ENCODE peak calls at places on chromosome 4, in five cellular contexts. F is glutamatergic neuron, I is NCI-H1436, B is kidney tubule cell, T is HL-60. L is an unnamed sample.

GRCh38 chr4:173501592-173502150 is 28.4 kb downstream of the HAND2 start:
- DNase-seq in F (no peak), I (no peak), B (no peak), T (no peak), L (no peak)

GRCh38 chr4:22071749-22072148 is 123.2 kb upstream of the KCNIP4 start:
- DNase-seq in F (no peak), I (no peak), B (peak), T (no peak), L (no peak)

GRCh38 chr4:101458914-101459313 is 111.6 kb upstream of the PPP3CA start:
- DNase-seq in F (no peak), I (no peak), B (no peak), T (no peak), L (no peak)

GRCh38 chr4:107863416-107863815 is 38.7 kb downstream of the SGMS2 start:
- DNase-seq in F (no peak), I (no peak), B (no peak), T (no peak), L (no peak)

GRCh38 chr4:10104991-10105276 is 11.7 kb downstream of the WDR1 start:
- DNase-seq in F (no peak), I (no peak), B (no peak), T (no peak), L (no peak)

GRCh38 chr4:8044244-8044643 is 104.6 kb upstream of the AFAP1 start:
- DNase-seq in F (no peak), I (no peak), B (no peak), T (no peak), L (no peak)

GRCh38 chr4:3360741-3361140 is 67.9 kb downstream of the RGS12 start:
- DNase-seq in F (no peak), I (no peak), B (peak), T (no peak), L (peak)

GRCh38 chr4:93183589-93183988 is 645.0 kb upstream of the ATOH1 start:
- DNase-seq in F (no peak), I (peak), B (no peak), T (no peak), L (no peak)

GRCh38 chr4:164571593-164572385 is 182.1 kb upstream of the SMIM31 start:
- DNase-seq in F (no peak), I (no peak), B (peak), T (no peak), L (no peak)

GRCh38 chr4:23999714-24000113 is 109.9 kb upstream of the PPARGC1A start:
- DNase-seq in F (no peak), I (no peak), B (peak), T (no peak), L (no peak)

GRCh38 chr4:40299126-40299525 is 36.0 kb upstream of the CHRNA9 start:
- DNase-seq in F (no peak), I (no peak), B (no peak), T (no peak), L (no peak)

GRCh38 chr4:86498560-86499166 is 95.5 kb upstream of the PTPN13 start:
- DNase-seq in F (no peak), I (peak), B (peak), T (peak), L (no peak)

GRCh38 chr4:102343964-102344519 is 1.2 kb downstream of the SLC39A8 start:
- DNase-seq in F (no peak), I (no peak), B (no peak), T (no peak), L (no peak)

GRCh38 chr4:148026022-148026421 is 294.1 kb downstream of the ARHGAP10 start:
- DNase-seq in F (no peak), I (no peak), B (peak), T (no peak), L (no peak)

GRCh38 chr4:1516261-1516660 is 110.0 kb upstream of the NKX1-1 start:
- DNase-seq in F (peak), I (no peak), B (no peak), T (no peak), L (no peak)

GRCh38 chr4:147513051-147513450 is 32.2 kb downstream of the EDNRA start:
- DNase-seq in F (no peak), I (no peak), B (no peak), T (no peak), L (no peak)

GRCh38 chr4:86981789-86982188 is 47.0 kb downstream of the AFF1 start:
- DNase-seq in F (no peak), I (no peak), B (no peak), T (no peak), L (no peak)

GRCh38 chr4:123785515-123785914 is 388.9 kb downstream of the SPRY1 start:
- DNase-seq in F (no peak), I (no peak), B (peak), T (no peak), L (no peak)

GRCh38 chr4:1305781-1306455 is 16.2 kb downstream of the MAEA start:
- DNase-seq in F (no peak), I (no peak), B (peak), T (no peak), L (no peak)

GRCh38 chr4:2935762-2936743 is 27.2 kb downstream of the NOP14 start:
- DNase-seq in F (no peak), I (no peak), B (peak), T (no peak), L (peak)

L was measured in breast epithelium.